ENCODE peak calls at places on chromosome 1, in five cellular contexts. R is cardiac fibroblast, C is tibial artery, M is HFF-Myc, G is AG10803. Y is an unnamed sample.

GRCh38 chr1:234927312-234927967 is 201.2 kb downstream of the TOMM20 start:
- DNase-seq in C (peak), M (no peak), R (no peak), G (no peak), Y (no peak)

GRCh38 chr1:164155337-164155850 is 403.6 kb upstream of the PBX1 start:
- DNase-seq in G (no peak), R (no peak), C (no peak), M (no peak), Y (no peak)

GRCh38 chr1:64043328-64043727 is 160.1 kb upstream of the UBE2U start:
- DNase-seq in R (peak), C (no peak), M (no peak), G (peak), Y (no peak)

GRCh38 chr1:110872745-110873435 is at the start of gene CD53:
- DNase-seq in G (no peak), M (no peak), R (no peak), C (no peak), Y (no peak)

GRCh38 chr1:155000475-155000724 is 2.2 kb upstream of the ZBTB7B start:
- DNase-seq in R (no peak), G (no peak), C (peak), M (no peak), Y (peak)

GRCh38 chr1:53637726-53638640 is 101.0 kb downstream of the GLIS1 start:
- DNase-seq in C (peak), M (no peak), G (no peak), R (no peak), Y (no peak)

GRCh38 chr1:36304970-36305914 is 926 bp upstream of the SH3D21 start:
- DNase-seq in R (no peak), M (no peak), C (no peak), G (no peak), Y (no peak)

GRCh38 chr1:234612352-234613127 is 2.6 kb upstream of the IRF2BP2 start:
- DNase-seq in G (peak), C (peak), M (peak), R (peak), Y (no peak)

GRCh38 chr1:220044683-220045355 is 1.5 kb downstream of the EPRS1 start:
- DNase-seq in R (no peak), M (no peak), C (no peak), G (peak), Y (no peak)

GRCh38 chr1:73662526-73662925 is 535.5 kb downstream of the LRRIQ3 start:
- DNase-seq in C (no peak), M (no peak), G (no peak), R (no peak), Y (no peak)

GRCh38 chr1:26189751-26190275 is 589 bp upstream of the CATSPER4 start:
- DNase-seq in C (no peak), M (no peak), G (no peak), R (no peak), Y (no peak)

GRCh38 chr1:243667133-243667532 is 182.9 kb downstream of the AKT3 start:
- DNase-seq in G (no peak), M (no peak), C (no peak), R (no peak), Y (no peak)

GRCh38 chr1:39779137-39779536 is 8.0 kb upstream of the OXCT2 start:
- DNase-seq in R (no peak), C (no peak), M (no peak), G (no peak), Y (no peak)

GRCh38 chr1:101200513-101200912 is 36.3 kb upstream of the S1PR1 start:
- DNase-seq in R (peak), C (no peak), M (peak), G (peak), Y (no peak)

GRCh38 chr1:86380257-86380861 is 15.8 kb downstream of the ODF2L start:
- DNase-seq in C (no peak), G (peak), R (peak), M (peak), Y (no peak)

GRCh38 chr1:87329756-87330200 is 1.1 kb downstream of the LMO4 start:
- DNase-seq in G (no peak), C (no peak), M (no peak), R (peak), Y (no peak)

GRCh38 chr1:23799570-23800395 is 771 bp downstream of the GALE start:
- DNase-seq in M (no peak), G (peak), C (peak), R (peak), Y (peak)

GRCh38 chr1:100535264-100535663 is 2.7 kb upstream of the GPR88 start:
- DNase-seq in R (no peak), G (no peak), C (no peak), M (no peak), Y (no peak)

GRCh38 chr1:207412845-207413244 is 41.3 kb upstream of the CR2 start:
- DNase-seq in R (no peak), C (no peak), M (no peak), G (no peak), Y (no peak)

DNA sequence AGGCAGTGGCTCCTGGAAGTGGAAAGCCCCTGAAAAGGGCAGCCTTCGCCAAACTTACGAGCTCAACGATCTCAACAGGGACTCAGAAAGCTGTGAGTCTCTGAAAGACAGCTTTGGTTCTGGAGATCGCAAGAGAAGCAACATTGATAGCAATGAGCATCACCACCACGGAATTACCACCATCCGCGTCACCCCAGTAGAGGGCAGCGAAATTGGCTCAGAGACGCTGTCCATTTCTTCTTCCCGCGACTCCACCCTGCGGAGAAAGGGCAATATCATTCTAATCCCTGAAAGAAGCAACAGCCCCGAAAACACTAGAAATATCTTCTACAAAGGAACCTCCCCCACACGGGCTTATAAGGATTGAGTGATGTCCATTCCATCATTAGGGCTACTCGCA is 42.4 kb downstream of the PLPPR4 start:
- DNase-seq in G (no peak), M (no peak), R (no peak), C (no peak), Y (no peak)
- TF ChIP-seq CTCF in G (no peak), M (no peak), R (no peak), C (no peak), Y (no peak)

GRCh38 chr1:56644941-56645662 is at the start of gene PRKAA2:
- DNase-seq in R (peak), M (no peak), G (peak), C (peak), Y (peak)
- TF ChIP-seq CTCF in R (no peak), M (no peak), G (no peak), C (no peak), Y (no peak)

DNA sequence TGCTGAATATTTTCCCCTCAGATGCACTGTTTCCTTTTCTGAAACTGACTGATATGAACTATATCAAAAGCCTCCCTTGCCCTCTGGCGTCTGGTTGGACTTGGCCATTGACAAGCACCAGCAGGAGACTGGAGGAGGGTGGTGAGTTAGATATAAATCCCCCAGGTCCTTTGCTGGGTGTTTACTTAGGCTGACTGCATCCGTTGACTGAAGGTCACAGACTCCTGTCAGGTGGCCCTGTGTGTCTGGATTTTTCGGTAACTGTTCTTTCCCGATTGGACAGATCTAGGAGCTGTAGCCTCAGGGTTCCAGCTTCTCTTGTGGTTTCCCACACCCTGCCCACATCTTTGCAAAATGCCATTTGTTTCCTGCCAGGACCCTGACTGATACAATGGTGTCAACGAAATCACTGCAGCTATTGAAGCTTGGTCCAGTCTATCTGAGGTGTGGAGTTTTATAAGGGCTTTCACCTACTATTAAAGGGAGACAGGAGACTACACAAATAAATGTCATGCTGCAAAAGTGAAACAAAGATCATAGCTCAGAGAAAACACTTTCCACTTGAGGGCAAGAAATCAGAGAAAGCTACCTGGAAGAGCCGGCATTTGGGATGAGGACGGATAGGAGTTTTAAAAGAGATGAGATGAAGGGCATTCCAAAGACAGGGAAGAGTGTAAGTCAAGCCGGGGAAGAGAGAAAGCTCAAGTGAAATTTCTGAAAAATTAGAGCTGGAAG is 1.5 kb upstream of the MAGI3 start:
- DNase-seq in C (no peak), R (no peak), G (peak), M (no peak), Y (no peak)
- TF ChIP-seq CTCF in C (no peak), R (no peak), G (no peak), M (no peak), Y (no peak)

DNA sequence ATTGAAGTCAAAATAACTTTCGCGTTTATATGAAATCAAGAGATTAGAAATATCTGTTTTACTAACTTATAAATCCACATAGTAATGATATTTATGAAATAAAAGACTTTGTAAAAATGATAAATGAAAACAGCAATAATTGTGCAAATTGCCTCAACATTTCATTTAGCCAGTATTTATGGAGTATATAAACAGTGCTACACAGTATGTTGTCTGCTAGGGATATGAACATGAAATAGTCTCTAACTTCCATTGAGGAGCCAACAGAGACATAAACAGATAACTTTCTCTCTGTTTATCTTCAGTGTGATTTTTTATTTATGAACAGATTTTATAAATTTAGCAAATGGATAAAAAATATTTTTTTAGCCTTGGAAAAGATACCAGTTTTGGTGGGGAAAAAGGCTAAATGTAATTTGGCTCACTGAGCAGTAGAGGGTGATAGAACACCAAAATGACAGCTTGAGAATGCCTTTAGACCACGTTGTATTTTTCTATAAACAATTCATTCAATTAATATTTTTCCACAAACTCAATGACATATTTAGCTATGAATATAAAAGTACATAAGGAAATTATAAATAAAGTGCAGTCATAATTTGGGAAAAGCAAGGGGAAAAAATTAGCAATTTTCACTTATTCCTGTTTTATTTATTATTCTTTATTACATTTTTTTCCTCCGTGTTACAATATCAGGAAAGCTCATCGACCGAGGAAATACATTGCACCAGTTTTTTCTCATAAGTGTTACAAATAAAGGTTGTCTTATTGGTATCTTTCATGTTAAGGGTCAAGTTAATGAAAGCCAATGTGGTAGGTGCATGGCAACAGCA is 47.4 kb upstream of the EEIG2 start:
- DNase-seq in C (no peak), R (peak), G (peak), M (no peak), Y (no peak)
- TF ChIP-seq CTCF in C (peak), R (peak), G (peak), M (peak), Y (peak)